ENCODE peak calls at places on chromosomes 7 and 10, in nine cellular contexts. G is mucosa of gallbladder; E is stimulated activated CD4-positive, alpha-beta T cell treated with anti-CD3 and anti-CD28 coated beads, Interleukin-1b, Interleukin-23, amount 100 ng/mL, for 1 hour; J is COR-L47; S is activated T-cell treated with anti-CD3 and anti-CD28 coated beads, Interleukin-2, amount 50 U/mL, for 1 hour; U is esophagus squamous epithelium; T is SK-MEL-5; K is HTR-8/SVneo; F is NCI-H460. A is an unnamed sample.
A peak's percentile ranks its signal among the peaks of the same experiment; 100 is the strongest.

GRCh38 chr7:98913612-98914011 is 35.3 kb downstream of the TRRAP start:
- DNase-seq in K (peak; percentile 11), G (no peak), E (no peak), J (no peak), S (no peak), T (no peak), F (no peak), U (no peak), A (no peak)

GRCh38 chr7:7504910-7505704 is 30.6 kb downstream of the COL28A1 start:
- DNase-seq in J (peak; percentile 50), K (no peak), T (no peak), S (no peak), G (no peak), E (no peak), U (no peak), F (no peak), A (no peak)

GRCh38 chr7:123314886-123315285 is 115.1 kb upstream of the SLC13A1 start:
- DNase-seq in F (no peak), K (no peak), U (no peak), G (no peak), S (no peak), E (no peak), T (no peak), J (no peak), A (no peak)

GRCh38 chr7:36870625-36871354 is 146.5 kb upstream of the AOAH start:
- DNase-seq in K (no peak), E (no peak), F (no peak), T (no peak), J (no peak), U (no peak), G (no peak), S (no peak), A (no peak)

GRCh38 chr10:33306756-33307519 is 27.5 kb downstream of the NRP1 start:
- DNase-seq in S (no peak), F (no peak), K (no peak), E (no peak), J (no peak), U (no peak), G (no peak), T (no peak), A (no peak)

GRCh38 chr7:11297764-11298163 is 324.1 kb downstream of the PHF14 start:
- DNase-seq in T (no peak), E (no peak), U (no peak), K (no peak), F (no peak), G (no peak), J (no peak), S (no peak), A (no peak)

GRCh38 chr7:103341466-103341865 is 3.1 kb downstream of the DNAJC2 start:
- DNase-seq in E (no peak), F (no peak), K (no peak), T (no peak), J (no peak), S (no peak), U (no peak), G (no peak), A (no peak)

GRCh38 chr7:155979566-155979965 is 167.3 kb upstream of the SHH start:
- DNase-seq in F (no peak), K (no peak), E (no peak), S (no peak), T (no peak), J (no peak), U (no peak), G (no peak), A (no peak)

GRCh38 chr10:44439436-44439835 is 54.5 kb upstream of the CXCL12 start:
- DNase-seq in U (no peak), E (no peak), T (no peak), J (no peak), G (no peak), F (no peak), S (no peak), K (no peak), A (no peak)

GRCh38 chr7:1065263-1066260 is 21.2 kb downstream of the GPR146 start:
- DNase-seq in S (peak; percentile 86), U (no peak), T (peak; percentile 83), E (peak; percentile 68), J (peak; percentile 30), K (peak; percentile 92), F (peak; percentile 72), G (peak; percentile 84), A (peak; percentile 92)

GRCh38 chr10:50316695-50317648 is 65.7 kb upstream of the ASAH2 start:
- DNase-seq in J (no peak), U (no peak), T (no peak), F (no peak), G (no peak), S (no peak), E (no peak), K (no peak), A (no peak)

A was measured in activated CD4-positive, alpha-beta T cell treated with anti-CD3 and anti-CD28 coated beads for 36 hours.